ENCODE peak calls at places on chromosomes 16 and 17, in five cellular contexts. D is heart left ventricle, R is fibroblast of lung, O is neural progenitor cell, Y is endothelial cell of umbilical vein. W is an unnamed sample. For H3K4me1 and H3K9me3, the result is how much of the 10 kb centered on the place peaks cover.

GRCh38 chr17:65479282-65479681 is 82.2 kb downstream of the AXIN2 start:
- DNase-seq in O (no peak), R (no peak), D (no peak), Y (no peak), W (no peak)

GRCh38 chr17:56172517-56172982 is 19.3 kb downstream of the ANKFN1 start:
- DNase-seq in Y (no peak), R (no peak), D (peak), O (peak), W (peak)

GRCh38 chr17:82956146-82956725 is 116.4 kb upstream of the ZNF750 start:
- DNase-seq in R (no peak), D (no peak), Y (no peak), O (no peak), W (no peak)

GRCh38 chr16:85636234-85636812 is 23.2 kb downstream of the GSE1 start:
- DNase-seq in O (no peak), Y (no peak), R (no peak), D (no peak), W (no peak)

GRCh38 chr17:50533720-50534148 is 1.2 kb downstream of the EPN3 start:
- DNase-seq in Y (peak), R (peak), D (peak), O (no peak), W (peak)

GRCh38 chr16:86893513-86893912 is 315.2 kb downstream of the FOXL1 start:
- DNase-seq in O (no peak), Y (no peak), R (no peak), D (no peak), W (no peak)

GRCh38 chr17:80443916-80444708 is 29.1 kb downstream of the ENDOV start:
- DNase-seq in O (peak), D (no peak), R (no peak), Y (no peak), W (no peak)

GRCh38 chr17:82800885-82801284 is 38.9 kb downstream of the ZNF750 start:
- DNase-seq in R (no peak), Y (no peak), O (no peak), D (no peak), W (no peak)

GRCh38 chr16:4859190-4859899 is 12.1 kb downstream of the UBN1 start:
- DNase-seq in O (no peak), D (no peak), R (no peak), Y (peak), W (no peak)

GRCh38 chr16:66581246-66581952 is 2.1 kb downstream of the CMTM2 start:
- DNase-seq in D (no peak), R (peak), O (no peak), Y (no peak), W (no peak)

GRCh38 chr16:57377080-57377841 is 5.0 kb downstream of the CX3CL1 start:
- DNase-seq in R (no peak), D (no peak), Y (no peak), O (no peak), W (no peak)

GRCh38 chr16:83015871-83016270 is 389.1 kb downstream of the CDH13 start:
- DNase-seq in D (no peak), O (no peak), Y (no peak), R (no peak), W (no peak)

GRCh38 chr17:21275047-21275578 is 9.4 kb upstream of the MAP2K3 start:
- DNase-seq in O (peak), D (no peak), Y (no peak), R (no peak), W (no peak)

GRCh38 chr16:11232852-11233726 is 22.9 kb downstream of the SOCS1 start:
- DNase-seq in R (no peak), D (peak), O (no peak), Y (no peak), W (peak)

GRCh38 chr17:17051380-17051779 is 9.1 kb downstream of the MPRIP start:
- DNase-seq in D (no peak), O (no peak), R (no peak), Y (no peak), W (no peak)

GRCh38 chr16:89822188-89823086 is 5.8 kb upstream of the SPIRE2 start:
- DNase-seq in D (no peak), Y (no peak), O (peak), R (no peak), W (no peak)

GRCh38 chr16:66935319-66936011 is at the start of gene CES2:
- DNase-seq in R (peak), Y (peak), O (no peak), D (peak), W (peak)

GRCh38 chr17:74340470-74341023 is 14.5 kb downstream of the KIF19 start:
- DNase-seq in Y (no peak), R (no peak), O (no peak), D (no peak), W (no peak)

GRCh38 chr17:41972571-41973411 is 6.2 kb downstream of the CNP start:
- DNase-seq in Y (no peak), D (peak), O (no peak), R (no peak), W (peak)

GRCh38 chr17:59853168-59853918 is 39.4 kb downstream of the TUBD1 start:
- DNase-seq in D (no peak), Y (peak), O (peak), R (peak), W (no peak)
- TF ChIP-seq CTCF in D (no peak), Y (peak), O (peak), R (peak), W (peak)

DNA sequence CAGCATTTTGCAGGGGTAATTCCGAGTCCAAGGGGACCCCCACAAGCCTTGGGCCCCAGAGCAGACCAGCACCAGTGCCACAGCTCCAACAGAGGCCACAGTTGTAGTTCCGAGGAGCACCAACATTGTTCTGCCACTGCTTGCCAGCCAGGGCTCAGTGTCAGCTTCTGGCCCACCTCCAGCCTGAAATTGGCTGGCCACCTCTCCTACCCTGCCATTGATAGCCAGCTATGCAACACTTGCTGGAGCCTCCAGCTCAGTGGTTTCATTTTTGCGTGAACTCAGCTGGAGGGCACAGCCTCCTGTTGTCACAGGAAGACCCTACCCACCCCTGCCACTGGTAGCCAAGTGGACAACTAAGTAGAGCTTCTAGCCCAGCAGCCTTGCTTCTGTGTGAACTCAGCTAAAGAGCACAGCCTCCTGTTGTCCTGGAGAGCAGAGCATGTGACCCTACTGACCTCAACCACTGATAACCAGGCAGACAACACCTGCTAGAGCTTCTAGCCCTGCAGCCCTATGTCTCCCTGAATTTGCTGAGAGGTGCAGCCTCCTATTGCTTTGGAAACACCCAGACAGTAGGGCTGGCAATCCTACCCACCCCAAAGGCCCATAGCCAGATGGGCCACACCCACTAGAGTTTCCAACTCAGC is 24.9 kb downstream of the HYDIN start:
- DNase-seq in Y (no peak), D (peak), R (no peak), O (no peak), W (no peak)
- H3K4me1 ChIP-seq in Y (under half), D (under half), R (under half), O (under half), W (under half)

DNA sequence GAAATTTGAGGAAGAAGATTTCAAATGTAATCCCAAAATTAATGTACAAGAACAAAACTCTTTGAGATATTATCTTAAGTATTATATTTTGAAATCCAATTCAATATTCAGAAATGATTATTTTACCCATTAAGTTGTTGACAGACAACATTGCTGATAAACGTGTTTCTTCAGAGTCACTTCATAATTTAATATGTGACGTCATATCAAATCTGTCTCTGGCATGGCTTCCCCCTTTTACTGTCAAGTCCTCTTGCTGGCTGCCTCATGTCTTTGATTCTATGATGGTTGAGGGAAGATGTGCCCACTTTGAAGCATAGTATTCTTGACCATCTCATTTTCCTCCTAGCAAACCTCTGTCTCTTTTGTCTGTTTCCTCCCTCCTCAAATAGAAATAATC is 1257.1 kb upstream of the GOT2 start:
- DNase-seq in R (no peak), D (no peak), O (no peak), Y (no peak), W (no peak)
- H3K9me3 ChIP-seq in R (under half), D (under half), O (under half), Y (under half), W (under half)

GRCh38 chr16:84207869-84208268 is 16.9 kb downstream of the ADAD2 start:
- DNase-seq in Y (no peak), D (no peak), R (no peak), O (peak), W (no peak)

GRCh38 chr16:84207266-84207665 is 16.3 kb downstream of the ADAD2 start:
- DNase-seq in D (no peak), Y (no peak), O (no peak), R (no peak), W (no peak)

GRCh38 chr16:84212154-84212553 is 21.2 kb downstream of the ADAD2 start:
- DNase-seq in O (no peak), Y (no peak), R (no peak), D (no peak), W (no peak)

GRCh38 chr16:84212631-84213030 is 21.7 kb downstream of the ADAD2 start:
- DNase-seq in Y (no peak), D (no peak), R (no peak), O (no peak), W (no peak)

DNA sequence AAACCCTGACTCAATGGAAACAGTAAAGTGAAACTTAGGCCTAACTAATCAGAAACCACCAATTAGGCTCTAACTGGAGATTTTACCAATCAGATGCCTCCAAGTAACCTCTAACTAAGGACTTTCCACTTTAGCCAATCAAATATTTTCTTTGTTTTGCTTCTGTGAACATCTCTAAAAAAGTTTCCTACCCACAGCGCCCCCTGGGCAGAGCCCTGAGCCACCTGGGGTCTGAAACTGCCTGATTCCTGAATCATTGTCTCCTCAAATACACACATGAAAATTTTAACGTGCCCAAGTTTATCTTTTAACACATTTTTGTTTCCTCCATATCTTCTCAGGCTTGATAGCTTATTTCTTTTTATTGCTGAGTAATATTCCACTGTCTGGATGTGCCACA is 19.0 kb downstream of the ADAD2 start:
- DNase-seq in O (no peak), Y (no peak), R (no peak), D (no peak), W (no peak)
- TF ChIP-seq CTCF in O (no peak), Y (no peak), R (no peak), D (no peak), W (no peak)